ENCODE peak calls at places on chromosomes 16 and 17, in six cellular contexts. One of them, this sample, is unnamed.

GRCh38 chr16:31916056-31916488 is 42.5 kb downstream of the ZNF267 start:
- DNase-seq in activated CD4-positive, CD25-positive, alpha-beta regulatory T cell treated with anti-CD3 and anti-CD28 coated beads, Interleukin-2, amount 50 U/mL, for 16 hours: no peak
- DNase-seq in NCI-H1417: no peak
- DNase-seq in aorta: no peak
- DNase-seq in non-pigmented ciliary epithelial cell: no peak
- DNase-seq in Right ventricle myocardium superior: no peak
- DNase-seq in this sample: no peak

GRCh38 chr17:39235555-39236221 is 9.9 kb upstream of the STAC2 start:
- DNase-seq in Right ventricle myocardium superior: no peak
- DNase-seq in non-pigmented ciliary epithelial cell: no peak
- DNase-seq in aorta: no peak
- DNase-seq in NCI-H1417: peak
- DNase-seq in activated CD4-positive, CD25-positive, alpha-beta regulatory T cell treated with anti-CD3 and anti-CD28 coated beads, Interleukin-2, amount 50 U/mL, for 16 hours: no peak
- DNase-seq in this sample: peak

GRCh38 chr17:49456172-49456965 is 38.7 kb upstream of the NGFR start:
- DNase-seq in Right ventricle myocardium superior: no peak
- DNase-seq in activated CD4-positive, CD25-positive, alpha-beta regulatory T cell treated with anti-CD3 and anti-CD28 coated beads, Interleukin-2, amount 50 U/mL, for 16 hours: no peak
- DNase-seq in aorta: peak
- DNase-seq in NCI-H1417: no peak
- DNase-seq in non-pigmented ciliary epithelial cell: peak
- DNase-seq in this sample: peak

GRCh38 chr16:49592507-49593422 is 219.2 kb downstream of the C16orf78 start:
- DNase-seq in activated CD4-positive, CD25-positive, alpha-beta regulatory T cell treated with anti-CD3 and anti-CD28 coated beads, Interleukin-2, amount 50 U/mL, for 16 hours: no peak
- DNase-seq in aorta: no peak
- DNase-seq in NCI-H1417: peak
- DNase-seq in non-pigmented ciliary epithelial cell: no peak
- DNase-seq in Right ventricle myocardium superior: no peak
- DNase-seq in this sample: peak

GRCh38 chr17:64334851-64335250 is 55.8 kb downstream of the PECAM1 start:
- DNase-seq in Right ventricle myocardium superior: no peak
- DNase-seq in aorta: no peak
- DNase-seq in non-pigmented ciliary epithelial cell: no peak
- DNase-seq in activated CD4-positive, CD25-positive, alpha-beta regulatory T cell treated with anti-CD3 and anti-CD28 coated beads, Interleukin-2, amount 50 U/mL, for 16 hours: no peak
- DNase-seq in NCI-H1417: no peak
- DNase-seq in this sample: no peak

GRCh38 chr16:31501966-31502348 is 6.2 kb downstream of the RUSF1 start:
- DNase-seq in activated CD4-positive, CD25-positive, alpha-beta regulatory T cell treated with anti-CD3 and anti-CD28 coated beads, Interleukin-2, amount 50 U/mL, for 16 hours: no peak
- DNase-seq in aorta: no peak
- DNase-seq in non-pigmented ciliary epithelial cell: no peak
- DNase-seq in NCI-H1417: no peak
- DNase-seq in Right ventricle myocardium superior: no peak
- DNase-seq in this sample: no peak

GRCh38 chr16:21638573-21638975 is 13.8 kb downstream of the IGSF6 start:
- DNase-seq in Right ventricle myocardium superior: no peak
- DNase-seq in NCI-H1417: no peak
- DNase-seq in non-pigmented ciliary epithelial cell: peak
- DNase-seq in activated CD4-positive, CD25-positive, alpha-beta regulatory T cell treated with anti-CD3 and anti-CD28 coated beads, Interleukin-2, amount 50 U/mL, for 16 hours: no peak
- DNase-seq in aorta: no peak
- DNase-seq in this sample: peak

GRCh38 chr16:1791943-1792812 is 1.3 kb downstream of the IGFALS start:
- DNase-seq in Right ventricle myocardium superior: no peak
- DNase-seq in aorta: peak
- DNase-seq in activated CD4-positive, CD25-positive, alpha-beta regulatory T cell treated with anti-CD3 and anti-CD28 coated beads, Interleukin-2, amount 50 U/mL, for 16 hours: no peak
- DNase-seq in NCI-H1417: no peak
- DNase-seq in non-pigmented ciliary epithelial cell: no peak
- DNase-seq in this sample: no peak

GRCh38 chr17:11980813-11981212 is 16.5 kb downstream of the ZNF18 start:
- DNase-seq in Right ventricle myocardium superior: no peak
- DNase-seq in activated CD4-positive, CD25-positive, alpha-beta regulatory T cell treated with anti-CD3 and anti-CD28 coated beads, Interleukin-2, amount 50 U/mL, for 16 hours: no peak
- DNase-seq in non-pigmented ciliary epithelial cell: no peak
- DNase-seq in NCI-H1417: no peak
- DNase-seq in aorta: no peak
- DNase-seq in this sample: no peak

GRCh38 chr17:42529054-42529453 is 7.0 kb upstream of the NAGLU start:
- DNase-seq in NCI-H1417: no peak
- DNase-seq in aorta: peak
- DNase-seq in Right ventricle myocardium superior: no peak
- DNase-seq in non-pigmented ciliary epithelial cell: no peak
- DNase-seq in activated CD4-positive, CD25-positive, alpha-beta regulatory T cell treated with anti-CD3 and anti-CD28 coated beads, Interleukin-2, amount 50 U/mL, for 16 hours: no peak
- DNase-seq in this sample: no peak

GRCh38 chr16:8660841-8661301 is 13.5 kb upstream of the ABAT start:
- DNase-seq in Right ventricle myocardium superior: peak
- DNase-seq in NCI-H1417: peak
- DNase-seq in non-pigmented ciliary epithelial cell: no peak
- DNase-seq in activated CD4-positive, CD25-positive, alpha-beta regulatory T cell treated with anti-CD3 and anti-CD28 coated beads, Interleukin-2, amount 50 U/mL, for 16 hours: peak
- DNase-seq in aorta: peak
- DNase-seq in this sample: peak

GRCh38 chr16:12829096-12829888 is 25.6 kb upstream of the CPPED1 start:
- DNase-seq in non-pigmented ciliary epithelial cell: no peak
- DNase-seq in NCI-H1417: no peak
- DNase-seq in aorta: no peak
- DNase-seq in Right ventricle myocardium superior: no peak
- DNase-seq in activated CD4-positive, CD25-positive, alpha-beta regulatory T cell treated with anti-CD3 and anti-CD28 coated beads, Interleukin-2, amount 50 U/mL, for 16 hours: no peak
- DNase-seq in this sample: no peak

GRCh38 chr17:75428775-75429469 is 23.4 kb upstream of the GRB2 start:
- DNase-seq in NCI-H1417: no peak
- DNase-seq in non-pigmented ciliary epithelial cell: peak
- DNase-seq in Right ventricle myocardium superior: no peak
- DNase-seq in aorta: no peak
- DNase-seq in activated CD4-positive, CD25-positive, alpha-beta regulatory T cell treated with anti-CD3 and anti-CD28 coated beads, Interleukin-2, amount 50 U/mL, for 16 hours: no peak
- DNase-seq in this sample: peak

GRCh38 chr17:39225974-39226683 is 384 bp upstream of the STAC2 start:
- DNase-seq in aorta: peak
- DNase-seq in activated CD4-positive, CD25-positive, alpha-beta regulatory T cell treated with anti-CD3 and anti-CD28 coated beads, Interleukin-2, amount 50 U/mL, for 16 hours: no peak
- DNase-seq in Right ventricle myocardium superior: peak
- DNase-seq in NCI-H1417: peak
- DNase-seq in non-pigmented ciliary epithelial cell: no peak
- DNase-seq in this sample: no peak

GRCh38 chr17:17057057-17057551 is 14.8 kb downstream of the MPRIP start:
- DNase-seq in activated CD4-positive, CD25-positive, alpha-beta regulatory T cell treated with anti-CD3 and anti-CD28 coated beads, Interleukin-2, amount 50 U/mL, for 16 hours: no peak
- DNase-seq in aorta: no peak
- DNase-seq in non-pigmented ciliary epithelial cell: no peak
- DNase-seq in Right ventricle myocardium superior: no peak
- DNase-seq in NCI-H1417: no peak
- DNase-seq in this sample: no peak

GRCh38 chr16:86011532-86011931 is 112.6 kb downstream of the IRF8 start:
- DNase-seq in activated CD4-positive, CD25-positive, alpha-beta regulatory T cell treated with anti-CD3 and anti-CD28 coated beads, Interleukin-2, amount 50 U/mL, for 16 hours: no peak
- DNase-seq in aorta: no peak
- DNase-seq in Right ventricle myocardium superior: no peak
- DNase-seq in NCI-H1417: no peak
- DNase-seq in non-pigmented ciliary epithelial cell: no peak
- DNase-seq in this sample: no peak

GRCh38 chr17:78313735-78314648 is 45.9 kb downstream of the SOCS3 start:
- DNase-seq in activated CD4-positive, CD25-positive, alpha-beta regulatory T cell treated with anti-CD3 and anti-CD28 coated beads, Interleukin-2, amount 50 U/mL, for 16 hours: no peak
- DNase-seq in non-pigmented ciliary epithelial cell: no peak
- DNase-seq in aorta: peak
- DNase-seq in NCI-H1417: peak
- DNase-seq in Right ventricle myocardium superior: peak
- DNase-seq in this sample: peak

GRCh38 chr16:49327466-49327865 is 45.8 kb upstream of the CBLN1 start:
- DNase-seq in aorta: no peak
- DNase-seq in non-pigmented ciliary epithelial cell: no peak
- DNase-seq in activated CD4-positive, CD25-positive, alpha-beta regulatory T cell treated with anti-CD3 and anti-CD28 coated beads, Interleukin-2, amount 50 U/mL, for 16 hours: no peak
- DNase-seq in Right ventricle myocardium superior: no peak
- DNase-seq in NCI-H1417: no peak
- DNase-seq in this sample: no peak

GRCh38 chr17:2063306-2064146 is 8.6 kb downstream of the HIC1 start:
- DNase-seq in NCI-H1417: no peak
- DNase-seq in Right ventricle myocardium superior: peak
- DNase-seq in non-pigmented ciliary epithelial cell: no peak
- DNase-seq in aorta: no peak
- DNase-seq in activated CD4-positive, CD25-positive, alpha-beta regulatory T cell treated with anti-CD3 and anti-CD28 coated beads, Interleukin-2, amount 50 U/mL, for 16 hours: no peak
- DNase-seq in this sample: no peak

GRCh38 chr17:8066841-8067775 is 20.4 kb downstream of the ALOX12B start:
- DNase-seq in activated CD4-positive, CD25-positive, alpha-beta regulatory T cell treated with anti-CD3 and anti-CD28 coated beads, Interleukin-2, amount 50 U/mL, for 16 hours: no peak
- DNase-seq in NCI-H1417: no peak
- DNase-seq in non-pigmented ciliary epithelial cell: no peak
- DNase-seq in aorta: peak
- DNase-seq in Right ventricle myocardium superior: peak
- DNase-seq in this sample: no peak

GRCh38 chr17:78185981-78186688 is 717 bp downstream of the TK1 start:
- DNase-seq in activated CD4-positive, CD25-positive, alpha-beta regulatory T cell treated with anti-CD3 and anti-CD28 coated beads, Interleukin-2, amount 50 U/mL, for 16 hours: no peak
- DNase-seq in aorta: peak
- DNase-seq in non-pigmented ciliary epithelial cell: no peak
- DNase-seq in NCI-H1417: no peak
- DNase-seq in Right ventricle myocardium superior: peak
- DNase-seq in this sample: no peak

GRCh38 chr17:8734876-8735275 is 9.8 kb downstream of the CCDC42 start:
- DNase-seq in activated CD4-positive, CD25-positive, alpha-beta regulatory T cell treated with anti-CD3 and anti-CD28 coated beads, Interleukin-2, amount 50 U/mL, for 16 hours: no peak
- DNase-seq in non-pigmented ciliary epithelial cell: no peak
- DNase-seq in NCI-H1417: no peak
- DNase-seq in Right ventricle myocardium superior: no peak
- DNase-seq in aorta: no peak
- DNase-seq in this sample: no peak